ENCODE peak calls at places on chromosomes 7 and 10, in five cellular contexts. H is activated effector memory CD4-positive, alpha-beta T cell treated with anti-CD3 and anti-CD28 coated beads, Interleukin-2, amount 50 U/mL, for 16 hours; C is T-helper 1 cell; Y is GF-D8; M is NCI-H510A treated with DMSO at 0.1 percent for 48 hours. R is an unnamed sample.

GRCh38 chr10:101054351-101054750 is 7.4 kb upstream of the KAZALD1 start:
- DNase-seq in H (no peak), C (no peak), Y (peak), M (no peak), R (no peak)

GRCh38 chr7:91880016-91880412 is 488 bp downstream of the MTERF1 start:
- DNase-seq in H (no peak), C (no peak), Y (no peak), M (no peak), R (no peak)

GRCh38 chr7:44320794-44321371 is 4.5 kb downstream of the CAMK2B start:
- DNase-seq in H (no peak), C (no peak), Y (no peak), M (no peak), R (no peak)

GRCh38 chr10:119651514-119652327 is 541 bp downstream of the BAG3 start:
- DNase-seq in H (peak), C (peak), Y (no peak), M (no peak), R (no peak)

GRCh38 chr10:37619336-37619735 is 238.1 kb downstream of the ZNF248 start:
- DNase-seq in H (no peak), C (no peak), Y (no peak), M (no peak), R (no peak)

GRCh38 chr10:127424594-127425264 is 124.4 kb upstream of the NPS start:
- DNase-seq in H (no peak), C (no peak), Y (no peak), M (no peak), R (no peak)

GRCh38 chr7:92608380-92609322 is 18.5 kb upstream of the FAM133B start:
- DNase-seq in H (no peak), C (no peak), Y (no peak), M (no peak), R (no peak)

GRCh38 chr7:40674316-40674715 is 539.5 kb downstream of the SUGCT start:
- DNase-seq in H (no peak), C (no peak), Y (no peak), M (no peak), R (no peak)

GRCh38 chr10:73625004-73625883 is 16.0 kb downstream of the MYOZ1 start:
- DNase-seq in H (peak), C (no peak), Y (peak), M (peak), R (no peak)

GRCh38 chr7:43234073-43234472 is 121.6 kb downstream of the HECW1 start:
- DNase-seq in H (no peak), C (no peak), Y (no peak), M (no peak), R (no peak)

GRCh38 chr7:158018061-158018796 is 569.4 kb downstream of the PTPRN2 start:
- DNase-seq in H (peak), C (no peak), Y (no peak), M (no peak), R (no peak)

GRCh38 chr10:77800320-77800719 is 126.2 kb downstream of the DLG5 start:
- DNase-seq in H (peak), C (no peak), Y (no peak), M (no peak), R (no peak)

GRCh38 chr10:49285232-49285631 is 13.7 kb upstream of the C10orf71 start:
- DNase-seq in H (no peak), C (no peak), Y (no peak), M (no peak), R (no peak)

GRCh38 chr10:119222531-119222930 is 15.2 kb downstream of the GRK5 start:
- DNase-seq in H (no peak), C (no peak), Y (no peak), M (no peak), R (no peak)

GRCh38 chr10:119274519-119275045 is 67.2 kb downstream of the GRK5 start:
- DNase-seq in H (no peak), C (no peak), Y (no peak), M (peak), R (no peak)

GRCh38 chr10:126013489-126014281 is 117.3 kb downstream of the FANK1 start:
- DNase-seq in H (peak), C (no peak), Y (no peak), M (peak), R (no peak)

GRCh38 chr7:57769958-57770357 is 320.0 kb downstream of the ZNF716 start:
- DNase-seq in H (no peak), C (no peak), Y (no peak), M (no peak), R (no peak)

GRCh38 chr7:156140447-156140846 is 328.2 kb upstream of the SHH start:
- DNase-seq in H (no peak), C (no peak), Y (no peak), M (no peak), R (no peak)

GRCh38 chr10:76581685-76582084 is 1055.9 kb downstream of the KCNMA1 start:
- DNase-seq in H (no peak), C (no peak), Y (no peak), M (peak), R (no peak)

GRCh38 chr7:102318482-102318971 is 31.9 kb downstream of the SH2B2 start:
- DNase-seq in H (no peak), C (no peak), Y (no peak), M (no peak), R (no peak)

GRCh38 chr10:26486985-26487850 is 49.1 kb downstream of the APBB1IP start:
- DNase-seq in H (peak), C (peak), Y (no peak), M (no peak), R (no peak)

GRCh38 chr10:103916254-103916653 is 1.7 kb downstream of the STN1 start:
- DNase-seq in H (no peak), C (no peak), Y (no peak), M (no peak), R (no peak)

GRCh38 chr7:98202367-98203195 is 8.7 kb upstream of the BHLHA15 start:
- DNase-seq in H (peak), C (peak), Y (peak), M (no peak), R (no peak)

GRCh38 chr10:92970301-92971070 is 90.1 kb upstream of the CYP26C1 start:
- DNase-seq in H (no peak), C (no peak), Y (no peak), M (no peak), R (no peak)

GRCh38 chr7:20449146-20449648 is 118.5 kb downstream of the ITGB8 start:
- DNase-seq in H (no peak), C (no peak), Y (no peak), M (no peak), R (no peak)

GRCh38 chr10:36220122-36220521 is 578.0 kb upstream of the FZD8 start:
- DNase-seq in H (no peak), C (no peak), Y (no peak), M (no peak), R (no peak)

GRCh38 chr7:2040201-2040892 is 192.4 kb downstream of the MAD1L1 start:
- DNase-seq in H (no peak), C (no peak), Y (no peak), M (no peak), R (no peak)

GRCh38 chr10:49622426-49623425 is 8.9 kb downstream of the CHAT start:
- DNase-seq in H (peak), C (no peak), Y (no peak), M (no peak), R (no peak)

GRCh38 chr10:126080879-126081331 is 184.5 kb downstream of the FANK1 start:
- DNase-seq in H (no peak), C (no peak), Y (no peak), M (no peak), R (no peak)

GRCh38 chr10:123269675-123270074 is 115.5 kb downstream of the BUB3 start:
- DNase-seq in H (no peak), C (no peak), Y (no peak), M (no peak), R (no peak)

GRCh38 chr10:106515206-106515790 is 649.2 kb downstream of the SORCS1 start:
- DNase-seq in H (no peak), C (no peak), Y (no peak), M (no peak), R (no peak)

GRCh38 chr7:144738708-144739314 is 97.0 kb downstream of the TPK1 start:
- DNase-seq in H (no peak), C (no peak), Y (peak), M (peak), R (no peak)

GRCh38 chr10:46028584-46029570 is 1.5 kb downstream of the NCOA4 start:
- DNase-seq in H (no peak), C (no peak), Y (peak), M (peak), R (no peak)

GRCh38 chr7:148916186-148916585 is 32.1 kb upstream of the EZH2 start:
- DNase-seq in H (no peak), C (no peak), Y (no peak), M (no peak), R (no peak)

R was measured in C1 segment of cervical spinal cord.